ENCODE peak calls at places on chromosomes 13 and 19, in five cellular contexts. O is H9, K is neuronal stem cell, M is H1, E is IMR-90. P is an unnamed sample.

GRCh38 chr13:76969488-76970365 is 21.4 kb downstream of the ACOD1 start:
- DNase-seq in K (no peak), M (no peak), E (no peak), O (no peak), P (no peak)

GRCh38 chr19:34459614-34460013 is 21.9 kb upstream of the WTIP start:
- DNase-seq in K (no peak), E (no peak), O (no peak), M (no peak), P (no peak)

GRCh38 chr19:44598355-44598754 is 15.0 kb upstream of the IGSF23 start:
- DNase-seq in K (no peak), E (no peak), O (no peak), M (no peak), P (no peak)

GRCh38 chr19:34711890-34712289 is 22.2 kb upstream of the ZNF181 start:
- DNase-seq in O (peak; percentile 57), M (no peak), K (no peak), E (no peak), P (no peak)

GRCh38 chr13:31200636-31200970 is 828 bp downstream of the B3GLCT start:
- DNase-seq in K (peak; percentile 36), M (peak; percentile 59), O (peak; percentile 47), E (no peak), P (peak; percentile 56)

GRCh38 chr13:109939105-109939504 is 152.7 kb upstream of the IRS2 start:
- DNase-seq in O (no peak), E (no peak), M (no peak), K (no peak), P (no peak)

GRCh38 chr13:50697746-50698526 is 145.6 kb downstream of the DLEU7 start:
- DNase-seq in O (no peak), M (no peak), K (no peak), E (no peak), P (no peak)

GRCh38 chr19:39401549-39402416 is 4.9 kb upstream of the ZFP36 start:
- DNase-seq in E (peak; percentile 89), K (no peak), O (no peak), M (no peak), P (peak; percentile 94)

GRCh38 chr19:42542791-42543190 is 14.5 kb upstream of the CEACAM1 start:
- DNase-seq in O (no peak), M (no peak), K (no peak), E (no peak), P (no peak)

GRCh38 chr19:39074942-39075341 is 9.2 kb upstream of the ACP7 start:
- DNase-seq in K (no peak), O (no peak), M (no peak), E (no peak), P (no peak)

GRCh38 chr13:31369213-31369612 is 169.4 kb downstream of the B3GLCT start:
- DNase-seq in O (no peak), E (no peak), K (no peak), M (no peak), P (no peak)

GRCh38 chr13:93355094-93355493 is 128.5 kb downstream of the GPC6 start:
- DNase-seq in O (no peak), E (no peak), K (no peak), M (no peak), P (no peak)

GRCh38 chr13:108947551-108948030 is 318.2 kb downstream of the MYO16 start:
- DNase-seq in M (no peak), O (no peak), E (peak; percentile 30), K (no peak), P (no peak)

GRCh38 chr19:38165335-38165734 is 58.7 kb downstream of the DPF1 start:
- DNase-seq in O (no peak), M (no peak), K (no peak), E (no peak), P (no peak)

GRCh38 chr13:77828815-77829214 is 89.8 kb downstream of the EDNRB start:
- DNase-seq in K (no peak), O (no peak), E (no peak), M (no peak), P (no peak)

GRCh38 chr13:98234348-98234747 is 57.3 kb upstream of the RNF113B start:
- DNase-seq in K (no peak), M (no peak), E (no peak), O (no peak), P (no peak)

GRCh38 chr19:12163841-12164240 is 945 bp downstream of the ZNF136 start:
- DNase-seq in M (no peak), O (no peak), E (peak; percentile 56), K (no peak), P (peak; percentile 55)

GRCh38 chr13:111531505-111531904 is 211.1 kb downstream of the TEX29 start:
- DNase-seq in K (no peak), M (no peak), O (no peak), E (peak; percentile 0), P (no peak)

GRCh38 chr19:16197188-16197621 is 506 bp upstream of the AP1M1 start:
- DNase-seq in O (no peak), M (no peak), K (no peak), E (peak; percentile 92), P (peak; percentile 58)

GRCh38 chr19:41521860-41522555 is 54.0 kb upstream of the CEACAM21 start:
- DNase-seq in E (no peak), M (peak; percentile 56), O (no peak), K (peak; percentile 21), P (no peak)

GRCh38 chr13:35347679-35348205 is 128.7 kb downstream of the MAB21L1 start:
- DNase-seq in M (no peak), E (no peak), O (no peak), K (no peak), P (no peak)

GRCh38 chr13:55106509-55106908 is 2034.2 kb upstream of the PRR20A start:
- DNase-seq in E (no peak), O (no peak), K (no peak), M (no peak), P (no peak)

GRCh38 chr19:45161715-45162463 is 1.1 kb upstream of the NKPD1 start:
- DNase-seq in K (no peak), O (peak; percentile 80), E (peak; percentile 28), M (peak; percentile 86), P (peak; percentile 55)

GRCh38 chr13:98050041-98050466 is 92.8 kb upstream of the FARP1 start:
- DNase-seq in M (no peak), E (peak; percentile 67), O (no peak), K (no peak), P (peak; percentile 78)

GRCh38 chr13:71249031-71249430 is 618.0 kb downstream of the DACH1 start:
- DNase-seq in M (no peak), E (no peak), K (no peak), O (no peak), P (no peak)

GRCh38 chr13:105441406-105441805 is 1094.1 kb downstream of the EFNB2 start:
- DNase-seq in M (no peak), O (no peak), E (no peak), K (no peak), P (peak; percentile 16)

GRCh38 chr19:18612772-18613588 is at the start of gene TMEM59L:
- DNase-seq in M (peak; percentile 82), K (no peak), E (no peak), O (no peak), P (no peak)

GRCh38 chr13:26811636-26812035 is 51.0 kb upstream of the GPR12 start:
- DNase-seq in O (no peak), M (no peak), E (no peak), K (no peak), P (no peak)

GRCh38 chr19:585551-586110 is 4.0 kb upstream of the HCN2 start:
- DNase-seq in K (no peak), O (no peak), M (no peak), E (no peak), P (no peak)

GRCh38 chr13:26515721-26516120 is 41.8 kb upstream of the WASF3 start:
- DNase-seq in E (no peak), M (no peak), K (no peak), O (no peak), P (no peak)

GRCh38 chr19:45517641-45518468 is 10.6 kb downstream of the VASP start:
- DNase-seq in K (no peak), M (no peak), E (no peak), O (no peak), P (no peak)

GRCh38 chr13:44141725-44142539 is 231.7 kb upstream of the SERP2 start:
- DNase-seq in E (peak; percentile 90), M (peak; percentile 100), K (peak; percentile 96), O (peak; percentile 98), P (peak; percentile 97)
- H4K91ac ChIP-seq in E (peak overlapping the region; percentile 88), M (peak overlapping the region; percentile 69), K (no peak overlapping the region), O (no peak overlapping the region), P (peak overlapping the region; percentile 87)

GRCh38 chr19:6216236-6216995 is 63.4 kb downstream of the MLLT1 start:
- DNase-seq in M (no peak), E (no peak), O (no peak), K (no peak), P (no peak)

GRCh38 chr19:6217752-6218403 is 61.9 kb downstream of the MLLT1 start:
- DNase-seq in M (no peak), O (no peak), K (no peak), E (no peak), P (no peak)

GRCh38 chr19:6218497-6219146 is 61.2 kb downstream of the MLLT1 start:
- DNase-seq in K (peak; percentile 88), O (peak; percentile 94), M (peak; percentile 99), E (peak; percentile 75), P (peak; percentile 79)

GRCh38 chr19:6215701-6216235 is 64.0 kb downstream of the MLLT1 start:
- DNase-seq in O (no peak), K (no peak), M (no peak), E (no peak), P (no peak)

GRCh38 chr19:6216996-6217751 is 62.6 kb downstream of the MLLT1 start:
- DNase-seq in K (peak; percentile 92), E (peak; percentile 13), O (no peak), M (no peak), P (peak; percentile 96)
- H4K91ac ChIP-seq in K (peak overlapping the region; percentile 95), E (no peak overlapping the region), O (peak overlapping the region; percentile 10), M (no peak overlapping the region), P (peak overlapping the region; percentile 86)

DNA sequence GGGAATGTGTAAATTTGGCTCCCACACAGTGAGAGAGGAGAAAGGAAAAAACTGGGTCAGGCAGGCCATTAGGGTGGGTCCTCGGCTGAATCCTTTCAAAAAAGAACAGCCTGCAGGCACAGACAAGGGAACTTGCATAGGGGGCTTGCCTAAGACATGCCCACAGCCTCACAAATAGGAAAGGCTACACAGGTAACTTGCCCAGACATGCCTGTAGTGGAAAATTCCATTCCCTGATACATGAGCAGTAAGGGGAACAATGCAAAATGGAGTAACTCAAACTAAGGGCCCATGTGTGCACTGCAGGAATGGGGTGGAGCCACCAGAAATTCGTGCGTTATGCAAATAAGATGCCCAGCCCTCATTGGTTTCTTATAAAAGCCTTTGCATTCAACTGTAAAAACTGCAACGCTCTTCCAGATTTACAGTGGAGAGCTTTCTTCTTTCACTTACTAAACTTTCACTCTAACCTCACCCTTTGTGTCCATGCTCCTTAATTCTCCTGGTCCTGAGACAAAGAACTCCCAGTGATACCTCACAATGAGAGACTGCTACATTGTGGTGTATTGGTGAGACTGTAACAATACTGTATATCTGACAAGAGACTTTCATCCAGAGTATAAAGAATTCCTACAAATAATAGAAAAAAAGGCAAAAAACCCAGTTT is 59.5 kb upstream of the SLITRK1 start:
- DNase-seq in E (no peak), O (peak; percentile 88), M (no peak), K (peak; percentile 12), P (no peak)
- H4K91ac ChIP-seq in E (no peak overlapping the region), O (no peak overlapping the region), M (peak overlapping the region; percentile 12), K (no peak overlapping the region), P (no peak overlapping the region)

DNA sequence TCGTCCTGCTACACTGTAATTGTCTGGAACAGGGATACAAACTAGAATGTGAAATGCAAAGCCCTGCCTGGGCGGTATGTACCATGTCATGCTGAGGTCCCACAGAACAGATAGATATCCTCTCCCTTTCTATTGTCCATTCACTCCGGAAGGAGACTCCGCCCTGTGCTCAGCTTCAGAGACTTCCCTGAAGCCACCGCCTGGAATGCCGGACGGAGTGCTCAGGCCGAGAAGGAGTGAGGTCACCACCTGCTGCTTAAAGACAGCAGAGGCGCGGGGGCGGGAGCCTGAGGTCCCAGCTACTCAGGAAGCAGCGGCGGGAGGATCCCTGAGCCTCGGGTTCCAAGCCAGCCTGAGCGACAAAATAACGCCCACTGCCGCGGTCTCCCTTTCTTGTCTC is 890 bp upstream of the ZNF611 start:
- DNase-seq in K (peak; percentile 47), E (no peak), O (peak; percentile 97), M (peak; percentile 75), P (peak; percentile 54)
- H4K91ac ChIP-seq in K (no peak overlapping the region), E (no peak overlapping the region), O (no peak overlapping the region), M (no peak overlapping the region), P (no peak overlapping the region)

P was measured in mesenchymal stem cell.